ENCODE peak calls at places on chromosome 1, in six cellular contexts. E is T47D, V is HS-27A, Q is brain pericyte, D is MCF 10A, M is dorsolateral prefrontal cortex. L is an unnamed sample.

GRCh38 chr1:14765773-14766172 is 167.3 kb downstream of the KAZN start:
- DNase-seq in M (no peak), Q (no peak), E (no peak), V (no peak), D (peak), L (no peak)

GRCh38 chr1:29304025-29304684 is 67.8 kb downstream of the PTPRU start:
- DNase-seq in D (no peak), V (no peak), Q (no peak), E (no peak), M (no peak), L (no peak)

GRCh38 chr1:114113801-114114750 is 39.6 kb downstream of the SYT6 start:
- DNase-seq in E (no peak), M (no peak), D (peak), Q (no peak), V (peak), L (no peak)

GRCh38 chr1:2229921-2230700 is 2.0 kb downstream of the SKI start:
- DNase-seq in V (peak), M (no peak), D (peak), Q (no peak), E (no peak), L (no peak)

GRCh38 chr1:3759800-3760199 is 7.5 kb downstream of the CCDC27 start:
- DNase-seq in M (no peak), E (no peak), V (no peak), Q (no peak), D (no peak), L (no peak)

GRCh38 chr1:23533288-23534130 is 2.5 kb upstream of the E2F2 start:
- DNase-seq in E (peak), M (no peak), Q (no peak), V (no peak), D (no peak), L (no peak)

GRCh38 chr1:179369751-179370341 is 4.1 kb downstream of the AXDND1 start:
- DNase-seq in Q (peak), V (peak), E (peak), M (no peak), D (peak), L (peak)

GRCh38 chr1:153099646-153100045 is 5.3 kb upstream of the SPRR2E start:
- DNase-seq in M (no peak), D (no peak), Q (no peak), E (no peak), V (peak), L (no peak)

GRCh38 chr1:27522860-27523665 is 33.1 kb upstream of the WASF2 start:
- DNase-seq in E (no peak), Q (no peak), V (no peak), M (no peak), D (peak), L (no peak)

GRCh38 chr1:12587981-12588620 is 29.9 kb downstream of the DHRS3 start:
- DNase-seq in D (peak), V (no peak), E (no peak), M (no peak), Q (no peak), L (no peak)

L was measured in SK-N-MC.